ENCODE peak calls at places on chromosomes 4 and X, in ten cellular contexts. J is mucosa of descending colon; R is stimulated activated CD4-positive, alpha-beta T cell treated with anti-CD3 and anti-CD28 coated beads, Interleukin-1b, Interleukin-23, amount 100 ng/mL, for 24 hours; U is islet precursor cell; B is sciatic nerve; F is activated naive CD8-positive, alpha-beta T cell treated with anti-CD3 and anti-CD28 coated beads, Interleukin-2, amount 50 U/mL, for 24 hours; C is DMS153; Y is left ventricle myocardium inferior; X is GF-D8; W is NCI-H187. I is an unnamed sample.

GRCh38 chrX:43969504-43970501 is 3.4 kb downstream of the NDP start:
- DNase-seq in W (no peak), U (no peak), B (no peak), R (no peak), F (no peak), Y (no peak), J (no peak), X (no peak), C (no peak), I (no peak)

GRCh38 chr4:159360549-159360948 is 257.7 kb downstream of the RAPGEF2 start:
- DNase-seq in C (no peak), B (no peak), W (no peak), U (no peak), F (no peak), J (no peak), R (no peak), Y (no peak), X (no peak), I (no peak)

GRCh38 chr4:113657834-113658233 is 103.7 kb downstream of the CAMK2D start:
- DNase-seq in Y (no peak), W (no peak), J (no peak), F (no peak), B (no peak), U (no peak), R (no peak), C (peak), X (no peak), I (no peak)

GRCh38 chr4:94446386-94446785 is 5.4 kb upstream of the PDLIM5 start:
- DNase-seq in F (no peak), C (no peak), Y (no peak), U (no peak), X (no peak), B (no peak), W (no peak), R (no peak), J (no peak), I (no peak)

GRCh38 chrX:10618911-10619310 is 1.5 kb downstream of the MID1 start:
- DNase-seq in R (no peak), B (no peak), W (no peak), C (no peak), U (peak), F (no peak), X (no peak), J (peak), Y (no peak), I (no peak)

GRCh38 chrX:40496728-40497127 is 84.0 kb upstream of the ATP6AP2 start:
- DNase-seq in Y (no peak), J (peak), F (no peak), W (no peak), B (no peak), C (no peak), X (no peak), U (peak), R (no peak), I (no peak)

GRCh38 chr4:164807611-164808010 is 53.7 kb downstream of the SMIM31 start:
- DNase-seq in U (peak), C (no peak), J (no peak), F (no peak), B (no peak), R (no peak), Y (no peak), X (no peak), W (no peak), I (no peak)

GRCh38 chrX:34493086-34493485 is 164.0 kb downstream of the TMEM47 start:
- DNase-seq in Y (no peak), B (no peak), U (no peak), W (no peak), R (no peak), C (no peak), X (no peak), J (no peak), F (no peak), I (no peak)

GRCh38 chr4:113292371-113293042 is 243.1 kb downstream of the ANK2 start:
- DNase-seq in C (no peak), W (peak), U (no peak), J (peak), Y (peak), B (peak), R (no peak), F (no peak), X (no peak), I (no peak)

GRCh38 chrX:1416965-1417760 is 25.2 kb upstream of the SLC25A6 start:
- DNase-seq in R (no peak), U (no peak), J (no peak), Y (no peak), W (no peak), F (no peak), C (no peak), X (no peak), B (peak), I (no peak)

GRCh38 chr4:102299708-102300107 is 45.6 kb downstream of the SLC39A8 start:
- DNase-seq in X (no peak), U (peak), F (peak), C (no peak), J (peak), R (peak), B (peak), Y (peak), W (no peak), I (peak)

GRCh38 chrX:30888526-30889146 is 418 bp downstream of the TAB3 start:
- DNase-seq in C (no peak), X (no peak), B (peak), W (no peak), Y (no peak), U (no peak), J (peak), F (peak), R (no peak), I (no peak)